ENCODE peak calls at places on chromosomes 11 and 22, in four cellular contexts. L is K562, K is GM12878, F is HepG2. W is an unnamed sample.

GRCh38 chr11:118033443-118033842 is 43.4 kb upstream of the TMPRSS4 start:
- DNase-seq in L (no peak), K (no peak), F (no peak), W (no peak)

GRCh38 chr11:70467196-70468085 is 69.1 kb downstream of the CTTN start:
- DNase-seq in L (peak), K (peak), F (peak), W (peak)

GRCh38 chr22:23639661-23640060 is 7.5 kb upstream of the DRICH1 start:
- DNase-seq in L (no peak), K (no peak), F (no peak), W (no peak)

GRCh38 chr22:49735411-49736311 is 92.0 kb downstream of the BRD1 start:
- DNase-seq in L (peak), K (no peak), F (no peak), W (no peak)

GRCh38 chr11:112227471-112227870 is 1.2 kb downstream of the PTS start:
- DNase-seq in L (no peak), K (no peak), F (no peak), W (no peak)

GRCh38 chr22:44025171-44026065 is 1.3 kb downstream of the PARVB start:
- DNase-seq in L (peak), K (peak), F (no peak), W (peak)

GRCh38 chr22:19361501-19362103 is 69.9 kb downstream of the HIRA start:
- DNase-seq in L (no peak), K (peak), F (no peak), W (no peak)

GRCh38 chr11:34305095-34305692 is 52.6 kb downstream of the ABTB2 start:
- DNase-seq in L (no peak), K (no peak), F (no peak), W (no peak)

GRCh38 chr11:106076421-106076922 is 675 bp downstream of the KBTBD3 start:
- DNase-seq in L (peak), K (no peak), F (no peak), W (peak)

GRCh38 chr11:1217151-1217550 is 5.7 kb upstream of the MUC5B start:
- DNase-seq in L (no peak), K (no peak), F (no peak), W (no peak)

GRCh38 chr11:78207532-78208256 is 19.0 kb downstream of the USP35 start:
- DNase-seq in L (peak), K (no peak), F (no peak), W (no peak)

GRCh38 chr11:48043998-48044512 is 63.7 kb downstream of the PTPRJ start:
- DNase-seq in L (no peak), K (no peak), F (no peak), W (no peak)

GRCh38 chr11:45670386-45671135 is 5.1 kb upstream of the CHST1 start:
- DNase-seq in L (no peak), K (no peak), F (no peak), W (no peak)

GRCh38 chr22:24744638-24745037 is 29.9 kb downstream of the PIWIL3 start:
- DNase-seq in L (no peak), K (no peak), F (no peak), W (no peak)
- TF ChIP-seq REST in L (peak), K (peak), F (peak), W (peak)

GRCh38 chr11:85822814-85823213 is 11.9 kb upstream of the SYTL2 start:
- DNase-seq in L (no peak), K (no peak), F (no peak), W (no peak)

GRCh38 chr11:85825590-85825989 is 14.6 kb upstream of the SYTL2 start:
- DNase-seq in L (no peak), K (no peak), F (no peak), W (no peak)

GRCh38 chr11:85826096-85826855 is 15.3 kb upstream of the SYTL2 start:
- DNase-seq in L (peak), K (no peak), F (no peak), W (peak)

GRCh38 chr11:85821636-85822035 is 10.7 kb upstream of the SYTL2 start:
- DNase-seq in L (no peak), K (no peak), F (no peak), W (no peak)

GRCh38 chr11:85823816-85824215 is 12.9 kb upstream of the SYTL2 start:
- DNase-seq in L (no peak), K (no peak), F (no peak), W (no peak)
- TF ChIP-seq CREB1 in L (no peak), K (no peak), F (no peak), W (no peak)

DNA sequence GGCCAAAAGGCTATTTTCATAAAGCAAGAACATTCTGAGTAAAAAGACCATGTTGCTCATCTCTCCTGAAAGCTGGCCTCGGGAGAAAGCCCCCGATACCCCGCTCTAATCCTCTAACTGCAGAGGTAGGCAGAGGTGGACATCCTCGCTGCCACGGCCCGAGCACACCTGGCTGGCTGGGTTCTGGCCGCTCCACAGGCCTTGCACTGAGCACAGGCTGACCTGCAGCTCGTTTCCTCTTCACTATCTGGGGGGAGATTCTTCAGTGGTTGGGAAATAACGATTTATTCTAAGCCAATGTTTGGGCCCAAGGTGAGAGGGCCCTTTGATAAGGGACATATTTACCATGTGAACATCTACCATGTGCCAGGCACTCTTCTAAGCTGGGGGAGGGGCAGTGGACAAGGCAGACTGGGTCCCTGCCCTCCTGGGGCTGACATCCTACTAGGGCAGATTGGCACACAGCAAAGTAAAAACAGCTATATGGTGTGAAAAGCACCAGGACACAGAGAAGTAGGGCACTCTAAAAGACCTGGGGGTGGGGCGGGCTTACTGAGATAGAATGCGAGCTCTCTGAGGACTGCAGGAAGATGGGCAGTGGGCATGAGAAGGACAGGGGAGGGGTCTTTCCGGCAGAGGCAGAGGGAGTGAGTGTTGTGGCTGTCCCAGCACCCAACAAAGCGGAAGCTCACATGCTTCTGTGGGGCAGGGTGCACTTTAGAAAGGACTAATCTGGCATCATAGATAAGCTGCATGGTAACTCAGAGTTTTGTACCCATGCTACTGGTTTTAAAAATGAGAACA is 65.5 kb upstream of the ARFGAP3 start:
- DNase-seq in L (no peak), K (no peak), F (no peak), W (no peak)
- H3K27ac ChIP-seq in L (no peak), K (peak), F (no peak), W (no peak)

GRCh38 chr11:130315354-130315970 is 745 bp upstream of the ZBTB44 start:
- DNase-seq in L (no peak), K (no peak), F (no peak), W (peak)

GRCh38 chr11:130314749-130315285 is at the start of gene ZBTB44:
- DNase-seq in L (peak), K (peak), F (peak), W (peak)

GRCh38 chr11:130312046-130312445 is 2.7 kb downstream of the ZBTB44 start:
- DNase-seq in L (no peak), K (no peak), F (no peak), W (no peak)

GRCh38 chr11:130313383-130314183 is 1.1 kb downstream of the ZBTB44 start:
- DNase-seq in L (peak), K (no peak), F (no peak), W (peak)

DNA sequence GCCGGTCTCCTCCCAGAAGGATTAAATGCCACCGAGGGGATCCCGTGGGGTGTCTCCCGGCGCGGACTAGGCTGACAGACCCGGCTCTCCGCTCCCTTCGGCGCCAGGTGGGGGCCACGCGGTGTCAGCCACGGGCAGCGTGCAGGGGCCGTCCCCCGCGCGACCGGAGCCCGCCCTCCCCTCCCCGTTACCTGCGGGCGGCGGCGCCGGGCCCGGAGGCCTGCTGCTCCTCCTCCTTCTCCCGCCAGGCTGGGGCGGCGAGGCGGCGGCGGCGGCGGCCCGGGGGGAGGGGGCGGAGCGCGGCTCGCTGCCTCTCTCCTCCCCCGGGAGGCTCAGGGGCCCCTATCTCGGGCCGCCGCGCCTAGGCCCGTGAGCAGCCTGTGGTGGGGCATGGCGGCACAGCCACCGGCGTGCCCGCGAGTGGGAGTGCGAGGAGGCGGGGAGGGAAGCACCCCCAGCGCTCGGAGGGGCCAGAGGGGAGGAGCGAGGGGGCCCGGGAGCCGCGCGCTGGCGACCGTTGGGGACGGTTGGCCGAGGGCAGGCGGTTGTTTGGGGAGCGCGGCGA is 451 bp downstream of the ZBTB44 start:
- DNase-seq in L (peak), K (no peak), F (peak), W (peak)
- TF ChIP-seq REST in L (no peak), K (no peak), F (no peak), W (no peak)

DNA sequence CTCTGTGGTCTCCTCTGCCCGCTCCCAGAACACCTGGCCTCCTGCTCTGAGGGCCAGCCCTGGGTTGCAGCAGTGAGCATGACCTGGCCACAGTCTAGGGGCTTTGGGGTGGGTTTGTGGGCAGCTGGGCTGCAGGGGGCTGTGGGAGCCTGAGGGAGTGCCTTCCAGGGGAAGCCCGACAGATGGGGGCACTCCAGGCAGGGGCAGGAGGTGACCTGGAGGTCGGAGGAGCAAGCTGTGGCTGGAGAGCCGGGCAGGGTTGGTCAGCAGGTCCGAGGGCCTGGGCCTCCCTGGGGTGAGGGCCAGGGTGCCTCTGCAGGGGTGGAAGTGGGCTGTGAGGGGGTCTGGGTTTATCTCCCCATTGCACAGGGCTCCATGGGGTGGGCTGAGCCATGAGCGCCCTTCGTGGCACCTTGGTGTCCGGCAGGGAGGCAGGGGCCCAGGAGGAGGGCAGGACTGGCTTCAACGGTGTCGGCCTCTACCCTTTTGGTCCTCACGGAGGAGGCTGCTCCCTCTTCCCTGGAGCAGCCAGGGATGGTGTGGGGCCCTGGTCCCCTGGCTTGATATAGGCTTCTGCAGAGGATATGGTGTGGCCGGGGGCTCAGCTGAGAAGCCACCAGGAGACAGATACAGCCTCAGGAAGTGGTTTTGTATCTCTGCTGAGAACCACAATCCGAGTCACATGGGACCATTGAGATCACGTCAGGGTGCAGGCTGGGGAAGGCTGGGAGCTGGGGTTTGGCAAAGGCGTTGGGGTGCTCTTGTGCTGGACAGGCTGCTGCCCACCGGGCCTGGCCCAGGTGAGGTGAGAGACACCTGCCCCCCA is 22.3 kb downstream of the KCNQ1 start:
- DNase-seq in L (no peak), K (no peak), F (no peak), W (no peak)
- TF ChIP-seq CREB1 in L (no peak), K (no peak), F (no peak), W (no peak)

W was measured in GM23338.